ENCODE peak calls at places on chromosomes 3 and 15, in five cellular contexts. A is HepG2, E is A549, O is K562, X is GM12878. W is an unnamed sample.

GRCh38 chr15:50824507-50824906 is 59.0 kb upstream of the SPPL2A start:
- DNase-seq in X (no peak), O (no peak), E (no peak), A (no peak), W (no peak)

GRCh38 chr15:70451861-70452653 is 311.3 kb downstream of the UACA start:
- DNase-seq in A (no peak), X (no peak), O (peak), E (no peak), W (peak)

GRCh38 chr15:86629957-86630356 is 550.3 kb downstream of the AGBL1 start:
- DNase-seq in X (no peak), O (no peak), A (no peak), E (no peak), W (no peak)

GRCh38 chr3:158791259-158791920 is 10.5 kb upstream of the MFSD1 start:
- DNase-seq in E (peak), X (no peak), A (peak), O (peak), W (no peak)

GRCh38 chr15:90075420-90076289 is 26.6 kb downstream of the IDH2 start:
- DNase-seq in A (peak), E (no peak), X (no peak), O (no peak), W (peak)

GRCh38 chr15:55403531-55403930 is 4.6 kb downstream of the CCPG1 start:
- DNase-seq in A (peak), E (no peak), O (peak), X (no peak), W (no peak)

GRCh38 chr3:166283856-166284255 is 446.6 kb upstream of the BCHE start:
- DNase-seq in O (no peak), E (no peak), A (no peak), X (no peak), W (no peak)

GRCh38 chr3:197088370-197088769 is 58.8 kb upstream of the MELTF start:
- DNase-seq in A (no peak), E (no peak), X (no peak), O (no peak), W (no peak)

GRCh38 chr3:112390783-112391641 is 58.1 kb downstream of the CD200 start:
- DNase-seq in O (no peak), E (no peak), X (no peak), A (no peak), W (no peak)

GRCh38 chr3:153350420-153350819 is 188.4 kb downstream of the RAP2B start:
- DNase-seq in O (no peak), E (no peak), X (no peak), A (peak), W (no peak)

GRCh38 chr3:135905058-135905724 is 60.3 kb upstream of the PPP2R3A start:
- DNase-seq in O (no peak), X (no peak), A (no peak), E (no peak), W (no peak)

GRCh38 chr15:98996619-98997018 is 11.0 kb downstream of the PGPEP1L start:
- DNase-seq in E (no peak), O (no peak), A (no peak), X (no peak), W (no peak)
- TF ChIP-seq ESRRA in E (no peak), O (no peak), A (no peak), X (no peak), W (no peak)

GRCh38 chr3:32045091-32045964 is 61.1 kb upstream of the GPD1L start:
- DNase-seq in X (no peak), E (peak), O (no peak), A (peak), W (peak)
- TF ChIP-seq ESRRA in X (no peak), E (no peak), O (no peak), A (peak), W (no peak)

GRCh38 chr3:127288921-127289645 is 1.2 kb upstream of the PRR20G start:
- DNase-seq in A (peak), X (no peak), E (no peak), O (no peak), W (peak)
- TF ChIP-seq ESRRA in A (no peak), X (no peak), E (no peak), O (no peak), W (no peak)

GRCh38 chr3:126267169-126267975 is 87.0 kb upstream of the ALDH1L1 start:
- DNase-seq in X (no peak), E (peak), O (no peak), A (peak), W (peak)

GRCh38 chr3:126268866-126269265 is 88.3 kb downstream of the KLF15 start:
- DNase-seq in A (no peak), E (no peak), X (no peak), O (no peak), W (no peak)

GRCh38 chr3:126269360-126269759 is 87.8 kb downstream of the KLF15 start:
- DNase-seq in A (no peak), E (no peak), X (no peak), O (peak), W (no peak)

GRCh38 chr3:126267976-126268615 is 87.7 kb upstream of the ALDH1L1 start:
- DNase-seq in X (no peak), O (no peak), E (no peak), A (no peak), W (no peak)

DNA sequence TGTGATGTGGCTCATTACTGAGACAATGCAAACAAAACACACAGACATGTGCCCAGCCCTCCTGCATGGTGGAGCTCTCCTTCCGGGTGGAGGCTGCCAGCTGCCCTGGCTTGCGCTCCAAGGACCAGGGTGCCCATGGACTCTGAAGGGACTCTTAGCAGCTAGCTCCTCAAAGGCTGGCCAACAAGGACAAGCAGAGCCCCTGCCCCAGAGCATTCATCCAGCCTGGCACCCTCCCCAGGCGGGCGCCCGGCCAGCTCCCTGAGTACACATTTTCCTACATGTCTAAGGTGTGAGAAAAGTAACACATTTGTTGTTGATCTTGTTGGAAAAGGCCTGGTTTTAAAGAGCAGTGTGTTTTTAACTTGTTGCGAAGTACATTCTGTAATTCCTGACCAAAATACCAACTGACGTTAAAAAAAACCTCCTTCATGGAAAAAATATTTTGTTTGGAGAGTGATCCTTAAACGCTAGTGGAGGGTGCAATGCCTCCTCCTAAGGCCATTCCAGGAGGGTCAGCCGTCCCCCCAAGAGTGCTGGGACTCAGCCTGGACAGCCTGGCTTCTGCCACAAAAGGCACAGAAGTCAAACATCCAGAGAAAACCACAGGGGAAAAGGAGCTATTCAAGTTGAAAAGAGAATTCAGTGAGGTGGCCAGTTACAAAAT is 86.9 kb downstream of the KLF15 start:
- DNase-seq in X (no peak), E (no peak), O (no peak), A (no peak), W (no peak)
- TF ChIP-seq ESRRA in X (no peak), E (no peak), O (no peak), A (no peak), W (no peak)

GRCh38 chr15:92715753-92716152 is 60.2 kb upstream of the FAM174B start:
- DNase-seq in O (no peak), X (no peak), E (no peak), A (no peak), W (no peak)
- TF ChIP-seq ESRRA in O (no peak), X (no peak), E (no peak), A (no peak), W (no peak)

GRCh38 chr3:154510780-154511179 is 80.8 kb upstream of the GPR149 start:
- DNase-seq in A (no peak), X (no peak), O (no peak), E (no peak), W (no peak)

GRCh38 chr3:154507727-154508126 is 77.7 kb upstream of the GPR149 start:
- DNase-seq in X (no peak), O (no peak), E (no peak), A (no peak), W (no peak)
- TF ChIP-seq ESRRA in X (no peak), O (no peak), E (no peak), A (no peak), W (no peak)

DNA sequence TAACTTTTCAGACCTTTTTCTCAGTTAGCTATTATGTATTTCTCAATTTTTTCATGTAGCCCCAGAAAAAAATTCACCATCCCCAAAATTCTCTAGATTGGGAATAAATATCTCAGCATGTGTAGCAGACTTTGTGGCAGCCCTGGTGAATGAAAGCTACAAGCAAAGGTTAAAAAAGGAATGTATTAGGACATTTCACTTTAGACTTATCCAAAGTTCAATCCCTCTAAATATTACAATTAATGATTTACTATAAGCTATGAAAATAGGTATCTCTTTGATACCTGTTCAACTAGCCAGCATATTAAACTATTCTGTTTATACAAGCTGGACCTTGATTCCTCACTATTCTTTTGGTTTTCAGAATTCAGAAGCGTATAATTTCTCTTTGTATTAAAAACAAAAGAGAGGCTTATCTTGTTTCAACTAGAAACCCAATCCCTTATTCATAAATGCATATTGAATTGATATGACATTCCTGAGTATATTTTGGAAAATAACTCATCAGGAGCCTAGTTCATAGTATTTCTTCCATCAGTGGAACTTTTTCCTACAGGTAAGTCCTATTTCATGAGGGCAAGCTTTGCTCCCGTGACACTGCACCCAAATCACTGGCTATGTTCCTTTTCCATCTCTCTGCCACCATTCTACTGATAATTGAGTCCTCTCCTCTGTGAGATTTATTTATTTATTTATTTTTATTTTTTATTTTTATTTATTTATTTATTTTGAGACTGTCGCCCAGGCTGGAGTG is 38.0 kb downstream of the WDR72 start:
- DNase-seq in O (no peak), X (no peak), A (no peak), E (no peak), W (no peak)
- TF ChIP-seq ESRRA in O (no peak), X (no peak), A (no peak), E (no peak), W (no peak)

GRCh38 chr15:65828566-65828965 is 36.5 kb upstream of the DENND4A start:
- DNase-seq in O (no peak), E (no peak), X (no peak), A (no peak), W (no peak)
- TF ChIP-seq ESRRA in O (no peak), E (no peak), X (no peak), A (no peak), W (no peak)

GRCh38 chr15:60090747-60091146 is 86.6 kb downstream of the FOXB1 start:
- DNase-seq in X (no peak), A (no peak), E (no peak), O (no peak), W (no peak)

GRCh38 chr15:60083318-60083717 is 79.2 kb downstream of the FOXB1 start:
- DNase-seq in O (no peak), X (no peak), A (no peak), E (no peak), W (no peak)

GRCh38 chr15:60087561-60087960 is 83.5 kb downstream of the FOXB1 start:
- DNase-seq in E (no peak), X (no peak), A (no peak), O (no peak), W (no peak)

GRCh38 chr15:60091150-60091549 is 87.0 kb downstream of the FOXB1 start:
- DNase-seq in X (no peak), A (peak), O (no peak), E (peak), W (no peak)

GRCh38 chr15:60086676-60087446 is 82.8 kb downstream of the FOXB1 start:
- DNase-seq in E (no peak), X (no peak), O (no peak), A (no peak), W (no peak)
- TF ChIP-seq ESRRA in E (no peak), X (no peak), O (no peak), A (no peak), W (no peak)

DNA sequence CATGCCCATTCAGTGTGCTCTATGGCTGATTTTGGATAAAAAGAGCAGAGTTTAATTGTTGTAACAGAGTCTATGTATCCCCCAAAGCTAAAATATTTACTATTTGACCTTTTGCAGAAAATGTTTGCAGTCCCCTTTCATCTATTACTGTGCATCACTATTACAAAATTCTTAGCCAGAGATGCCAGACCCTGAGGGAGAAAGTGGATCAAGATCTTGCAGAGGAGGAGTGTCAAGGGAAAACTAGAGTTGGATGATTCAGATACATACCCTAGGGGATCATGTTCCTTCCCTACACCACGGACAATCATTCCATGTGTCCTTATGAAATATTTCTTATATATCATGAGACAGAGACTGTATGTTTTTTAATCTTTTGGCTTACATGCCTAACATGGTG is 68.6 kb upstream of the TPRG1 start:
- DNase-seq in E (no peak), X (no peak), A (no peak), O (no peak), W (no peak)
- TF ChIP-seq ESRRA in E (no peak), X (no peak), A (no peak), O (no peak), W (no peak)

W was measured in WTC11.